ENCODE peak calls at places on chromosomes 12 and 14, in four cellular contexts. I, R, P and V are unnamed samples.

GRCh38 chr12:65510584-65511050 is 232.1 kb downstream of the MSRB3 start:
- DNase-seq in I (no peak), P (no peak), R (no peak), V (no peak)

GRCh38 chr14:85380891-85381290 is 149.1 kb upstream of the FLRT2 start:
- DNase-seq in I (peak), R (no peak), P (peak), V (no peak)

GRCh38 chr14:105268736-105269354 is 20.5 kb downstream of the BTBD6 start:
- DNase-seq in R (no peak), I (no peak), P (no peak), V (no peak)

GRCh38 chr14:31578266-31578665 is 17.1 kb downstream of the NUBPL start:
- DNase-seq in R (no peak), I (no peak), P (no peak), V (no peak)

GRCh38 chr14:73014105-73014504 is 12.8 kb downstream of the ZFYVE1 start:
- DNase-seq in P (peak), R (no peak), I (no peak), V (no peak)

GRCh38 chr12:130214686-130215370 is 52.6 kb downstream of the FZD10 start:
- DNase-seq in R (no peak), P (no peak), I (no peak), V (no peak)

GRCh38 chr14:51319181-51319597 is 79.1 kb downstream of the TMX1 start:
- DNase-seq in R (no peak), I (peak), P (no peak), V (no peak)

GRCh38 chr12:89733579-89734201 is 25.1 kb upstream of the ATP2B1 start:
- DNase-seq in I (peak), R (peak), P (peak), V (peak)

GRCh38 chr12:55972045-55972843 is 1.6 kb upstream of the RAB5B start:
- DNase-seq in I (peak), R (no peak), P (peak), V (peak)

GRCh38 chr14:104818714-104819161 is 17.8 kb downstream of the ZBTB42 start:
- DNase-seq in I (no peak), P (no peak), R (no peak), V (no peak)

GRCh38 chr12:117699575-117699974 is 269.2 kb downstream of the KSR2 start:
- DNase-seq in I (no peak), R (no peak), P (no peak), V (no peak)

GRCh38 chr12:104347374-104348075 is 44.0 kb downstream of the EID3 start:
- DNase-seq in P (no peak), I (peak), R (no peak), V (no peak)

GRCh38 chr14:95258754-95259593 is 60.7 kb downstream of the CLMN start:
- DNase-seq in R (no peak), P (no peak), I (no peak), V (no peak)

GRCh38 chr12:109461049-109461845 is 15.9 kb downstream of the KCTD10 start:
- DNase-seq in R (no peak), P (no peak), I (peak), V (no peak)

GRCh38 chr14:72744416-72745120 is 149.3 kb downstream of the DPF3 start:
- DNase-seq in I (no peak), R (no peak), P (no peak), V (no peak)

GRCh38 chr12:110001596-110001995 is 2.4 kb downstream of the ANKRD13A start:
- DNase-seq in R (no peak), I (peak), P (peak), V (peak)

GRCh38 chr14:55713496-55713895 is 133.5 kb downstream of the KTN1 start:
- DNase-seq in R (no peak), I (no peak), P (no peak), V (no peak)

GRCh38 chr12:53653595-53653994 is 22.3 kb downstream of the ATP5MC2 start:
- DNase-seq in I (no peak), P (no peak), R (no peak), V (no peak)

GRCh38 chr12:65532744-65533143 is 254.3 kb downstream of the MSRB3 start:
- DNase-seq in I (peak), P (peak), R (no peak), V (no peak)